ENCODE peak calls at places on chromosomes 6 and 20, in seven cellular contexts. I is K562, X is brain microvascular endothelial cell, K is heart left ventricle, G is astrocyte of the spinal cord, M is cardiac fibroblast, E is HFF-Myc. F is an unnamed sample.

GRCh38 chr6:105849741-105850140 is 236.4 kb upstream of the PRDM1 start:
- DNase-seq in I (no peak), X (no peak), K (no peak), G (no peak), M (peak; percentile 6), E (no peak), F (no peak)

GRCh38 chr6:3231213-3232016 is 4.0 kb upstream of the TUBB2B start:
- DNase-seq in I (no peak), X (peak; percentile 67), K (peak; percentile 78), G (peak; percentile 78), M (peak; percentile 51), E (no peak), F (no peak)

GRCh38 chr20:4522310-4522709 is 199.4 kb upstream of the PRND start:
- DNase-seq in I (no peak), X (no peak), K (no peak), G (no peak), M (no peak), E (no peak), F (no peak)

GRCh38 chr6:43770417-43771209 is 602 bp downstream of the VEGFA start:
- DNase-seq in I (peak; percentile 87), X (peak; percentile 65), K (peak; percentile 87), G (peak; percentile 63), M (peak; percentile 66), E (no peak), F (no peak)

GRCh38 chr20:18001131-18001921 is 32.5 kb downstream of the MGME1 start:
- DNase-seq in I (no peak), X (peak; percentile 60), K (peak; percentile 70), G (peak; percentile 79), M (peak; percentile 92), E (no peak), F (no peak)

GRCh38 chr6:79373880-79374279 is 139.4 kb upstream of the HMGN3 start:
- DNase-seq in I (no peak), X (no peak), K (no peak), G (no peak), M (no peak), E (no peak), F (no peak)

GRCh38 chr6:89566930-89567634 is 71.5 kb downstream of the LYRM2 start:
- DNase-seq in I (no peak), X (no peak), K (no peak), G (peak; percentile 14), M (no peak), E (no peak), F (no peak)

GRCh38 chr6:132499757-132500156 is 13.2 kb downstream of the STX7 start:
- DNase-seq in I (no peak), X (no peak), K (no peak), G (no peak), M (no peak), E (no peak), F (no peak)

GRCh38 chr6:85353012-85353411 is 96.9 kb upstream of the NT5E start:
- DNase-seq in I (no peak), X (no peak), K (no peak), G (no peak), M (no peak), E (no peak), F (no peak)

GRCh38 chr20:5797843-5798462 is 47.8 kb downstream of the SHLD1 start:
- DNase-seq in I (no peak), X (no peak), K (no peak), G (no peak), M (no peak), E (no peak), F (no peak)

GRCh38 chr6:106360410-106360988 is at the start of gene CRYBG1:
- DNase-seq in I (peak; percentile 74), X (no peak), K (peak; percentile 26), G (no peak), M (no peak), E (no peak), F (no peak)

GRCh38 chr6:73739097-73739496 is 43.1 kb downstream of the CD109 start:
- DNase-seq in I (peak; percentile 73), X (peak; percentile 28), K (no peak), G (peak; percentile 80), M (peak; percentile 87), E (peak; percentile 63), F (no peak)

GRCh38 chr6:143677577-143677890 is 231 bp upstream of the PHACTR2 start:
- DNase-seq in I (no peak), X (no peak), K (no peak), G (peak; percentile 29), M (no peak), E (no peak), F (no peak)

GRCh38 chr20:24615353-24615752 is 145.9 kb downstream of the SYNDIG1 start:
- DNase-seq in I (no peak), X (no peak), K (no peak), G (no peak), M (no peak), E (no peak), F (no peak)
- TF ChIP-seq CTCF in I (no peak), X (no peak), K (no peak), G (no peak), M (no peak), E (no peak), F (no peak)

GRCh38 chr6:156848533-156848932 is 71.4 kb downstream of the ARID1B start:
- DNase-seq in I (peak; percentile 66), X (no peak), K (peak; percentile 91), G (peak; percentile 50), M (peak; percentile 33), E (no peak), F (no peak)

GRCh38 chr6:156850356-156850755 is 73.2 kb downstream of the ARID1B start:
- DNase-seq in I (no peak), X (no peak), K (no peak), G (no peak), M (no peak), E (no peak), F (no peak)

GRCh38 chr6:156849806-156850205 is 72.6 kb downstream of the ARID1B start:
- DNase-seq in I (no peak), X (no peak), K (peak; percentile 39), G (no peak), M (no peak), E (no peak), F (no peak)

GRCh38 chr6:156846845-156847599 is 69.8 kb downstream of the ARID1B start:
- DNase-seq in I (no peak), X (no peak), K (no peak), G (no peak), M (no peak), E (no peak), F (no peak)

GRCh38 chr6:156848123-156848522 is 70.9 kb downstream of the ARID1B start:
- DNase-seq in I (no peak), X (no peak), K (no peak), G (peak; percentile 19), M (no peak), E (no peak), F (no peak)
- H3K4me3 ChIP-seq in I (no peak overlapping the region), X (no peak overlapping the region), K (no peak overlapping the region), G (no peak overlapping the region), M (no peak overlapping the region), E (no peak overlapping the region), F (no peak overlapping the region)

DNA sequence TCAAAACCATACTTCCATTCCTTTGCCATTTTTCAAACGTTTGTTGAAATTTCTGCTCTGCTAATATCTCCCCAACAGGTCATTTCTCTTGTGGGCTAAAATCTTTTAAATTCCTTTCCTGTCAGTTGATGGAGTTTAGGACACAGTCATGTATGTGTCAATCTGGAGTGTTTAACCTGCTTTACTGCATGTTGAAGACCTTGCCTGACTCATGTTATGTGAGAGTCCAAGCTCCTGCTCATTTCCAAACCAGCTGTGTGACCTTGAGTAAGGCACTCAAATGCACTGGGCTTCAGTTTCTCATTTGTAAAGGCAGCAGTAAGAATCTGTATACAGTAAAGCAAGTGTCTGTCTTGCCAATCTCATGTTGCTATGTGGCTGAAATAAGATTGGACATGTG is 171.9 kb upstream of the SPACA1 start:
- DNase-seq in I (no peak), X (no peak), K (no peak), G (no peak), M (no peak), E (no peak), F (no peak)
- TF ChIP-seq CTCF in I (no peak), X (no peak), K (no peak), G (no peak), M (no peak), E (no peak), F (no peak)

GRCh38 chr20:10603971-10604864 is 69.6 kb downstream of the JAG1 start:
- DNase-seq in I (no peak), X (peak; percentile 89), K (peak; percentile 71), G (peak; percentile 92), M (peak; percentile 94), E (no peak), F (peak; percentile 81)
- H3K4me3 ChIP-seq in I (no peak overlapping the region), X (peak overlapping the region; percentile 20), K (no peak overlapping the region), G (no peak overlapping the region), M (peak overlapping the region; percentile 22), E (no peak overlapping the region), F (peak overlapping the region; percentile 30)

GRCh38 chr6:158708239-158708638 is 58.4 kb downstream of the SYTL3 start:
- DNase-seq in I (no peak), X (peak; percentile 52), K (peak; percentile 76), G (peak; percentile 60), M (peak; percentile 65), E (no peak), F (no peak)
- TF ChIP-seq CTCF in I (no peak), X (peak; percentile 39), K (no peak), G (no peak), M (peak; percentile 28), E (no peak), F (no peak)

GRCh38 chr6:37007340-37008043 is 2.0 kb downstream of the FGD2 start:
- DNase-seq in I (no peak), X (no peak), K (peak; percentile 52), G (no peak), M (no peak), E (no peak), F (no peak)

GRCh38 chr6:37005827-37006514 is 516 bp downstream of the FGD2 start:
- DNase-seq in I (no peak), X (no peak), K (no peak), G (no peak), M (no peak), E (no peak), F (no peak)

GRCh38 chr6:37010402-37010892 is 5.0 kb downstream of the FGD2 start:
- DNase-seq in I (no peak), X (no peak), K (no peak), G (no peak), M (no peak), E (no peak), F (no peak)

GRCh38 chr6:37006793-37007339 is 1.4 kb downstream of the FGD2 start:
- DNase-seq in I (no peak), X (no peak), K (no peak), G (no peak), M (peak; percentile 33), E (no peak), F (no peak)

GRCh38 chr6:37008484-37009186 is 3.2 kb downstream of the FGD2 start:
- DNase-seq in I (no peak), X (no peak), K (no peak), G (no peak), M (no peak), E (no peak), F (no peak)
- H3K4me3 ChIP-seq in I (no peak overlapping the region), X (no peak overlapping the region), K (no peak overlapping the region), G (no peak overlapping the region), M (no peak overlapping the region), E (no peak overlapping the region), F (no peak overlapping the region)

GRCh38 chr6:125991653-125992052 is 5.3 kb downstream of the TRMT11 start:
- DNase-seq in I (no peak), X (no peak), K (no peak), G (no peak), M (no peak), E (no peak), F (no peak)

GRCh38 chr6:125994659-125995488 is 8.5 kb downstream of the TRMT11 start:
- DNase-seq in I (no peak), X (no peak), K (no peak), G (no peak), M (no peak), E (no peak), F (no peak)

GRCh38 chr6:125995972-125996580 is 9.7 kb downstream of the TRMT11 start:
- DNase-seq in I (peak; percentile 82), X (peak; percentile 8), K (peak; percentile 39), G (peak; percentile 69), M (peak; percentile 72), E (no peak), F (no peak)
- TF ChIP-seq CTCF in I (peak; percentile 85), X (peak; percentile 97), K (peak; percentile 94), G (peak; percentile 98), M (peak; percentile 98), E (peak; percentile 97), F (peak; percentile 87)